ENCODE peak calls at places on chromosomes 2 and 18, in six cellular contexts. L, X, O, P, Y and W are unnamed samples.

GRCh38 chr2:31945572-31945935 is 65.3 kb downstream of the MEMO1 start:
- DNase-seq in X (no peak), Y (no peak), L (no peak), P (no peak), O (no peak), W (no peak)

GRCh38 chr2:147197754-147198153 is 647.1 kb upstream of the ACVR2A start:
- DNase-seq in L (peak), Y (no peak), X (no peak), O (no peak), P (no peak), W (no peak)

GRCh38 chr2:200310545-200310971 is 4.1 kb downstream of the SPATS2L start:
- DNase-seq in Y (peak), L (no peak), P (no peak), O (no peak), X (peak), W (no peak)

GRCh38 chr2:98664323-98664722 is 55.9 kb downstream of the UNC50 start:
- DNase-seq in O (no peak), P (no peak), Y (no peak), L (no peak), X (peak), W (no peak)

GRCh38 chr18:60838677-60839076 is 466.1 kb upstream of the MC4R start:
- DNase-seq in X (peak), P (no peak), O (no peak), L (no peak), Y (no peak), W (no peak)

GRCh38 chr2:233838251-233838650 is 16.1 kb downstream of the HJURP start:
- DNase-seq in L (no peak), P (no peak), O (no peak), Y (no peak), X (no peak), W (no peak)

GRCh38 chr2:23940262-23940975 is at the start of gene UBXN2A:
- DNase-seq in P (peak), X (peak), L (peak), Y (peak), O (peak), W (peak)

GRCh38 chr2:191357682-191358081 is 112.5 kb downstream of the MYO1B start:
- DNase-seq in L (no peak), O (no peak), P (no peak), X (no peak), Y (no peak), W (no peak)

GRCh38 chr2:133380991-133381390 is 187.3 kb downstream of the NCKAP5 start:
- DNase-seq in Y (no peak), L (no peak), P (no peak), X (peak), O (no peak), W (no peak)

GRCh38 chr18:76913583-76913982 is 91.2 kb downstream of the ZNF236 start:
- DNase-seq in O (no peak), X (no peak), Y (no peak), P (no peak), L (peak), W (no peak)

GRCh38 chr2:126656311-126657145 is 570 bp downstream of the GYPC start:
- DNase-seq in P (peak), Y (peak), O (no peak), X (no peak), L (no peak), W (no peak)

GRCh38 chr18:49813071-49813320 is 337 bp downstream of the ACAA2 start:
- DNase-seq in Y (no peak), L (peak), X (peak), O (no peak), P (no peak), W (no peak)

GRCh38 chr2:122515731-122516130 is 760.3 kb downstream of the TSN start:
- DNase-seq in P (no peak), X (no peak), Y (no peak), L (no peak), O (no peak), W (no peak)

GRCh38 chr2:154507186-154507585 is 191.3 kb upstream of the KCNJ3 start:
- DNase-seq in X (no peak), Y (no peak), O (no peak), P (no peak), L (no peak), W (no peak)

GRCh38 chr2:54122171-54122935 is 6.9 kb downstream of the ACYP2 start:
- DNase-seq in L (no peak), Y (no peak), O (no peak), X (no peak), P (no peak), W (no peak)

GRCh38 chr2:94923196-94923595 is 52.0 kb downstream of the TEKT4 start:
- DNase-seq in P (no peak), X (no peak), O (no peak), Y (peak), L (no peak), W (no peak)

GRCh38 chr2:20584045-20584636 is 66.8 kb downstream of the HS1BP3 start:
- DNase-seq in L (no peak), P (no peak), Y (peak), X (peak), O (no peak), W (no peak)

GRCh38 chr2:130252880-130253645 is 54.8 kb upstream of the TUBA3E start:
- DNase-seq in P (no peak), Y (peak), X (peak), L (no peak), O (no peak), W (no peak)

GRCh38 chr2:45973426-45973825 is 322.0 kb downstream of the PRKCE start:
- DNase-seq in L (no peak), O (no peak), P (no peak), Y (no peak), X (no peak), W (no peak)

GRCh38 chr2:214737188-214737587 is 72.3 kb downstream of the BARD1 start:
- DNase-seq in L (no peak), P (no peak), X (no peak), O (no peak), Y (no peak), W (no peak)

GRCh38 chr18:57353137-57353939 is 981 bp downstream of the ST8SIA3 start:
- DNase-seq in O (no peak), L (peak), X (no peak), P (no peak), Y (no peak), W (peak)

GRCh38 chr2:112542974-112543760 is 902 bp downstream of the POLR1B start:
- DNase-seq in L (no peak), X (peak), O (no peak), Y (no peak), P (no peak), W (peak)

GRCh38 chr2:134927195-134927594 is 8.6 kb downstream of the CCNT2 start:
- DNase-seq in O (no peak), L (no peak), X (peak), P (no peak), Y (peak), W (no peak)

GRCh38 chr2:211688196-211688595 is 850.4 kb downstream of the ERBB4 start:
- DNase-seq in P (no peak), Y (no peak), O (no peak), L (no peak), X (no peak), W (no peak)

GRCh38 chr18:35477974-35478373 is 19.8 kb downstream of the INO80C start:
- DNase-seq in O (no peak), X (no peak), L (no peak), Y (no peak), P (no peak), W (no peak)

GRCh38 chr2:7845332-7845731 is 836.5 kb upstream of the ID2 start:
- DNase-seq in L (no peak), Y (peak), O (no peak), X (peak), P (no peak), W (no peak)

GRCh38 chr18:42922363-42922762 is 193.1 kb downstream of the RIT2 start:
- DNase-seq in L (no peak), O (no peak), X (no peak), Y (no peak), P (no peak), W (no peak)

GRCh38 chr2:53569957-53570727 is 197.5 kb upstream of the CHAC2 start:
- DNase-seq in L (peak), X (peak), P (no peak), Y (no peak), O (no peak), W (no peak)

GRCh38 chr2:11746807-11747459 is 501 bp downstream of the LPIN1 start:
- DNase-seq in X (peak), Y (no peak), L (peak), P (no peak), O (no peak), W (peak)